ENCODE peak calls at places on chromosome 1, in five cellular contexts. V, S, Y, D and K are unnamed samples.
A peak's percentile ranks its signal among the peaks of the same experiment; 100 is the strongest.

GRCh38 chr1:117967900-117968299 is 38.4 kb downstream of the WDR3 start:
- DNase-seq in V (no peak), S (peak; percentile 38), Y (peak; percentile 1), D (no peak), K (peak; percentile 62)

GRCh38 chr1:227549892-227550291 is 13.5 kb upstream of the ZNF678 start:
- DNase-seq in S (no peak), D (no peak), Y (no peak), V (no peak), K (no peak)

GRCh38 chr1:11786168-11786567 is 19.6 kb downstream of the MTHFR start:
- DNase-seq in D (no peak), Y (no peak), S (no peak), V (no peak), K (no peak)

GRCh38 chr1:244165701-244166100 is 114.6 kb downstream of the ZBTB18 start:
- DNase-seq in V (no peak), D (no peak), Y (peak; percentile 44), S (no peak), K (peak; percentile 26)

GRCh38 chr1:156880473-156880872 is 13.0 kb upstream of the PEAR1 start:
- DNase-seq in D (no peak), V (no peak), Y (no peak), S (no peak), K (no peak)

GRCh38 chr1:57329001-57329400 is 94.9 kb downstream of the DAB1 start:
- DNase-seq in D (no peak), V (no peak), Y (no peak), S (no peak), K (no peak)

GRCh38 chr1:170114916-170115315 is 30.8 kb upstream of the NTMT2 start:
- DNase-seq in S (peak; percentile 39), V (peak; percentile 25), D (no peak), Y (peak; percentile 57), K (peak; percentile 37)

GRCh38 chr1:101025283-101025679 is 303 bp downstream of the DPH5 start:
- DNase-seq in Y (peak; percentile 46), S (no peak), D (no peak), V (peak; percentile 46), K (peak; percentile 37)

GRCh38 chr1:168092566-168093355 is 44.0 kb downstream of the GPR161 start:
- DNase-seq in S (peak; percentile 34), Y (peak; percentile 39), D (no peak), V (peak; percentile 34), K (peak; percentile 30)

GRCh38 chr1:18957136-18957521 is 653 bp upstream of the IFFO2 start:
- DNase-seq in S (no peak), V (no peak), Y (no peak), D (peak; percentile 82), K (no peak)